ENCODE peak calls at places on chromosomes 2 and 18, in six cellular contexts. Y is IMR-90, U is body of pancreas, B is HL-60, O is A549, Z is suprapubic skin. V is an unnamed sample.

GRCh38 chr18:8982416-8983183 is 119.9 kb upstream of the NDUFV2 start:
- DNase-seq in Y (peak; percentile 74), U (peak; percentile 44), B (peak; percentile 24), O (peak; percentile 44), Z (no peak), V (peak; percentile 30)

GRCh38 chr2:196538646-196539045 is 100.9 kb upstream of the CCDC150 start:
- DNase-seq in Y (no peak), U (no peak), B (no peak), O (no peak), Z (no peak), V (no peak)

GRCh38 chr2:215479536-215480240 is 43.8 kb upstream of the FN1 start:
- DNase-seq in Y (no peak), U (peak; percentile 41), B (no peak), O (no peak), Z (no peak), V (no peak)

GRCh38 chr2:143422681-143423080 is 293.5 kb downstream of the ARHGAP15 start:
- DNase-seq in Y (no peak), U (no peak), B (peak; percentile 67), O (no peak), Z (no peak), V (no peak)

GRCh38 chr2:112201706-112202430 is 53.0 kb downstream of the ZC3H8 start:
- DNase-seq in Y (no peak), U (no peak), B (no peak), O (no peak), Z (no peak), V (no peak)

GRCh38 chr18:63236990-63237389 is 82.6 kb downstream of the BCL2 start:
- DNase-seq in Y (no peak), U (no peak), B (peak; percentile 83), O (no peak), Z (peak; percentile 73), V (peak; percentile 35)

GRCh38 chr2:106859498-106859897 is 26.5 kb downstream of the ST6GAL2 start:
- DNase-seq in Y (no peak), U (no peak), B (no peak), O (no peak), Z (no peak), V (no peak)

GRCh38 chr2:71948781-71949536 is 198.7 kb downstream of the CYP26B1 start:
- DNase-seq in Y (peak; percentile 6), U (no peak), B (no peak), O (no peak), Z (no peak), V (no peak)

GRCh38 chr2:88450925-88451575 is 1.4 kb downstream of the FOXI3 start:
- DNase-seq in Y (no peak), U (no peak), B (no peak), O (no peak), Z (no peak), V (no peak)

GRCh38 chr2:9905413-9905812 is 46.1 kb upstream of the GRHL1 start:
- DNase-seq in Y (no peak), U (no peak), B (no peak), O (no peak), Z (no peak), V (no peak)

GRCh38 chr2:127662937-127663565 is 12.3 kb downstream of the LIMS2 start:
- DNase-seq in Y (no peak), U (no peak), B (no peak), O (no peak), Z (peak; percentile 56), V (peak; percentile 6)

GRCh38 chr2:141707486-141707885 is 423.3 kb downstream of the LRP1B start:
- DNase-seq in Y (no peak), U (no peak), B (no peak), O (no peak), Z (no peak), V (no peak)

GRCh38 chr2:240560084-240560479 is at the start of gene DUSP28:
- DNase-seq in Y (peak; percentile 80), U (peak; percentile 94), B (peak; percentile 92), O (peak; percentile 82), Z (peak; percentile 93), V (peak; percentile 94)

GRCh38 chr2:234676109-234676858 is 179.4 kb upstream of the ARL4C start:
- DNase-seq in Y (no peak), U (no peak), B (no peak), O (no peak), Z (no peak), V (no peak)

GRCh38 chr2:55922488-55922887 is 1.1 kb downstream of the EFEMP1 start:
- DNase-seq in Y (peak; percentile 58), U (no peak), B (no peak), O (no peak), Z (no peak), V (no peak)

GRCh38 chr2:72892506-72893173 is 5.4 kb downstream of the SPR start:
- DNase-seq in Y (peak; percentile 70), U (peak; percentile 82), B (peak; percentile 74), O (peak; percentile 80), Z (no peak), V (peak; percentile 76)

GRCh38 chr2:210302326-210302725 is 12.6 kb downstream of the MYL1 start:
- DNase-seq in Y (no peak), U (no peak), B (no peak), O (no peak), Z (no peak), V (no peak)

GRCh38 chr2:186569906-186570305 is 19.9 kb upstream of the ITGAV start:
- DNase-seq in Y (no peak), U (no peak), B (no peak), O (no peak), Z (no peak), V (no peak)

GRCh38 chr2:69663860-69664259 is 20.3 kb upstream of the AAK1 start:
- DNase-seq in Y (no peak), U (no peak), B (no peak), O (no peak), Z (no peak), V (no peak)

GRCh38 chr2:134462791-134463725 is 209.2 kb downstream of the MGAT5 start:
- DNase-seq in Y (no peak), U (no peak), B (no peak), O (no peak), Z (no peak), V (no peak)

GRCh38 chr2:96503637-96504243 is 1.4 kb downstream of the NEURL3 start:
- DNase-seq in Y (no peak), U (no peak), B (no peak), O (no peak), Z (no peak), V (no peak)

GRCh38 chr2:105873721-105874120 is 129.0 kb downstream of the NCK2 start:
- DNase-seq in Y (peak; percentile 89), U (no peak), B (no peak), O (peak; percentile 40), Z (no peak), V (no peak)

GRCh38 chr2:122191331-122191730 is 435.9 kb downstream of the TSN start:
- DNase-seq in Y (no peak), U (peak; percentile 13), B (peak; percentile 59), O (peak; percentile 22), Z (no peak), V (no peak)

GRCh38 chr2:188383158-188383557 is 91.5 kb downstream of the GULP1 start:
- DNase-seq in Y (peak; percentile 24), U (no peak), B (no peak), O (no peak), Z (no peak), V (no peak)

GRCh38 chr2:189696223-189696622 is 21.8 kb downstream of the ANKAR start:
- DNase-seq in Y (no peak), U (no peak), B (no peak), O (no peak), Z (no peak), V (no peak)

GRCh38 chr2:189700681-189701080 is 26.2 kb downstream of the ANKAR start:
- DNase-seq in Y (no peak), U (no peak), B (no peak), O (no peak), Z (no peak), V (no peak)

GRCh38 chr2:189702071-189702470 is 27.6 kb downstream of the ANKAR start:
- DNase-seq in Y (no peak), U (no peak), B (no peak), O (no peak), Z (no peak), V (no peak)

DNA sequence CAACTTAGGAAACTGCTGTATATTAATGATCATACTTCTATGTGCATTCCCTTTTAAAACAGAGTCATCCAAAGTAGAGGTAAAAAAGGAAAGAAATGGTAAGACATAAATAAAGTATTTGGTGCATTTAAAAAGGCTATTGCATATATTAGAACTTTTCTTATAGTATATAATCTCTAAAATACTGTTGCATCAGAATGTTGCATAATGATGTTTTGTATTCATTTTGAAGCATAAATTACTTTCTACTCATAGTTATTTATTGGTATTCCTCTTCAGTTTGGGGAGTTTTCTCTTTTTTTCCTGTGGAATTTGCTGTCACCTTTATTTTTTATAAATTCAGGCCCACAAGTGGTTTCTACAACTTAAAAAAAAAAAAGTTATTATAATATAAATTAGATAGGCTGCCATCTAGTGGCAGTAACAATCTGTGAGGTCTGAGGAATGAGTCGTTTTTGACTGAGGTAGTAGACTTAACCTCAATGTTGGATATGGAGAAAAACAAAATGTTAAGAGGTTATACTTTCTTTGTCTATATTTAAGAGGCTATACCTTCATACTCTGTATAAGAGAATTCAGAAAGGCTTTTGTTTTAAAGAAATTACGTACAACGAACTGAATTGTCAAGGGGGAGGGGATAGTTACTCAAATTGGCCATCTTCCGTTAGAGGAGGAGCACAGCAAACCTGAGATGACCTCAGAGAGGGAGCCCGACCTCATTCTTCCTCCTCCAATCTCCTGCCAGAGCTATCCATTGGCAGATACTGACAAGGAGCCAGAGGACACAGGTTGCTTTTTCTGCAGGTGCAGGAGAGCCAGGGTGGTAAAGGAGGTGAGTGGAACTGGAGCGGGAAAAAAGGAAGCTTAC is 23.8 kb downstream of the ANKAR start:
- DNase-seq in Y (peak; percentile 48), U (peak; percentile 53), B (peak; percentile 53), O (peak; percentile 10), Z (no peak), V (peak; percentile 21)
- H3K4me3 ChIP-seq in Y (no peak overlapping the region), U (no peak overlapping the region), B (peak overlapping the region; percentile 10), O (no peak overlapping the region), Z (no peak overlapping the region), V (no peak overlapping the region)

GRCh38 chr18:46718501-46719341 is 38.1 kb downstream of the ST8SIA5 start:
- DNase-seq in Y (peak; percentile 68), U (no peak), B (no peak), O (no peak), Z (no peak), V (no peak)
- H3K27ac ChIP-seq in Y (no peak overlapping the region), U (no peak overlapping the region), B (no peak overlapping the region), O (no peak overlapping the region), Z (no peak overlapping the region), V (no peak overlapping the region)

DNA sequence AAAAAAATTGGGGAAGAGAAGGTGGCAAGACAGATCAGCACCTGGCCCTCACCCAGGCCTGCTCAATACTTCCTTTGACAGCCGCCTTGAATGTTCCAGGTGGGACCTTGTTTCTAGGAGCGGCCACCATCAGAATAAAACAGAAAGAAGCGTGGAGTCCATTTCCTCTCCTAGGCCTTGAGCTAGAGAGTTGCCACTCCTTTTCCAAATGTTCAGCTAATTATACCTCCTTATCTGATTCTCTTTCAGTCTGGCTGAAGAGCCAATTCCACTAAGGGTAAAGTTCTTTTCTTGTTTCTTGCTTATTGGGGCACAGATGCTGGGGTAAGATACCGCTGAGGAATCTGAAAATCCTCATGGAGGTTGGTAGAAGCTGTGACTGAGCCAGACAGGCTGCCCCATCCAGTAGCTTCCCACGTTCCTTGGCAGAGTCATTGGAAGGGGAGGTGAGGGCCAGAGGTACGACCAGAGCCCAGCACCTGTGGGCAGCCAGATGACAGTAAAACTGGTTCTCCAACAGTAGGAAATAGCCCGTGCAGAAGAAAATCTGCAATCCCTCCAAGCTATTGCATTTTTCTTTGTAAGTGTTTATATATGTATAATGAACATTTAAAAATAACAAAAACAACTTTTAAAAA is 51.5 kb downstream of the PLB1 start:
- DNase-seq in Y (no peak), U (no peak), B (no peak), O (no peak), Z (no peak), V (no peak)
- H3K4me3 ChIP-seq in Y (no peak overlapping the region), U (no peak overlapping the region), B (no peak overlapping the region), O (no peak overlapping the region), Z (no peak overlapping the region), V (no peak overlapping the region)

GRCh38 chr2:17843457-17843856 is 27.2 kb downstream of the MSGN1 start:
- DNase-seq in Y (no peak), U (no peak), B (no peak), O (no peak), Z (no peak), V (no peak)
- H3K27ac ChIP-seq in Y (no peak overlapping the region), U (no peak overlapping the region), B (no peak overlapping the region), O (no peak overlapping the region), Z (no peak overlapping the region), V (no peak overlapping the region)